ENCODE peak calls at places on chromosomes 3 and 15, in four cellular contexts. R is NCI-H446 treated with DMSO at 0.1 percent for 48 hours; E is CD8-positive, alpha-beta memory T cell; G is AML-193. Y is an unnamed sample.

GRCh38 chr15:34642252-34642651 is 58.8 kb upstream of the GOLGA8B start:
- DNase-seq in R (no peak), E (no peak), G (no peak), Y (no peak)

GRCh38 chr3:114496021-114496434 is 202.2 kb downstream of the TIGIT start:
- DNase-seq in R (peak; percentile 69), E (no peak), G (no peak), Y (no peak)

GRCh38 chr3:194312743-194313281 is 38.3 kb downstream of the CPN2 start:
- DNase-seq in R (peak; percentile 91), E (no peak), G (no peak), Y (no peak)

GRCh38 chr3:111691293-111691909 is 96.3 kb upstream of the ZBED2 start:
- DNase-seq in R (no peak), E (no peak), G (peak; percentile 69), Y (peak; percentile 27)

GRCh38 chr3:14525685-14526631 is 14.2 kb downstream of the GRIP2 start:
- DNase-seq in R (no peak), E (no peak), G (no peak), Y (no peak)

GRCh38 chr15:69735126-69735525 is 282.5 kb downstream of the RPLP1 start:
- DNase-seq in R (no peak), E (no peak), G (no peak), Y (no peak)

GRCh38 chr3:159828542-159828943 is 160.1 kb upstream of the IL12A start:
- DNase-seq in R (peak; percentile 60), E (no peak), G (peak; percentile 84), Y (no peak)

GRCh38 chr3:131880948-131881347 is 153.9 kb downstream of the CPNE4 start:
- DNase-seq in R (no peak), E (no peak), G (no peak), Y (no peak)

GRCh38 chr15:62928242-62928995 is 114.1 kb upstream of the TPM1 start:
- DNase-seq in R (peak; percentile 59), E (no peak), G (no peak), Y (no peak)

GRCh38 chr3:101849714-101850326 is 506 bp downstream of the NFKBIZ start:
- DNase-seq in R (no peak), E (peak; percentile 21), G (peak; percentile 39), Y (peak; percentile 59)

GRCh38 chr3:49872801-49873281 is 3.1 kb upstream of the CAMKV start:
- DNase-seq in R (no peak), E (no peak), G (no peak), Y (peak; percentile 73)

GRCh38 chr3:128988286-128988685 is 5.6 kb downstream of the CFAP92 start:
- DNase-seq in R (no peak), E (no peak), G (no peak), Y (no peak)

GRCh38 chr3:48633743-48634142 is 1.5 kb downstream of the SLC26A6 start:
- DNase-seq in R (no peak), E (no peak), G (no peak), Y (no peak)

GRCh38 chr15:63371297-63371918 is 10.2 kb downstream of the CA12 start:
- DNase-seq in R (no peak), E (no peak), G (no peak), Y (no peak)

GRCh38 chr3:72745146-72745976 is 102.9 kb downstream of the SHQ1 start:
- DNase-seq in R (no peak), E (no peak), G (no peak), Y (no peak)

GRCh38 chr3:46566040-46566631 is at the start of gene LRRC2:
- DNase-seq in R (no peak), E (peak; percentile 15), G (no peak), Y (peak; percentile 36)

GRCh38 chr3:60399861-60400845 is 851.1 kb downstream of the FHIT start:
- DNase-seq in R (no peak), E (no peak), G (peak; percentile 95), Y (no peak)

GRCh38 chr3:151909720-151910405 is 36.4 kb downstream of the SUCNR1 start:
- DNase-seq in R (no peak), E (no peak), G (no peak), Y (no peak)

GRCh38 chr3:34864011-34864410 is 775.3 kb upstream of the ARPP21 start:
- DNase-seq in R (no peak), E (no peak), G (no peak), Y (no peak)

GRCh38 chr3:55651011-55651410 is 163.9 kb upstream of the WNT5A start:
- DNase-seq in R (no peak), E (no peak), G (no peak), Y (no peak)

GRCh38 chr3:110905096-110905495 is 166.5 kb upstream of the NECTIN3 start:
- DNase-seq in R (no peak), E (no peak), G (no peak), Y (no peak)

GRCh38 chr3:137765310-137766033 is 1.4 kb downstream of the SOX14 start:
- DNase-seq in R (no peak), E (no peak), G (no peak), Y (no peak)

GRCh38 chr15:91517491-91518200 is 335.9 kb upstream of the SLCO3A1 start:
- DNase-seq in R (no peak), E (no peak), G (peak; percentile 58), Y (no peak)

GRCh38 chr15:98943609-98944111 is 63.9 kb downstream of the PGPEP1L start:
- DNase-seq in R (no peak), E (no peak), G (no peak), Y (no peak)

GRCh38 chr3:161413127-161413854 is 42.0 kb upstream of the SPTSSB start:
- DNase-seq in R (peak; percentile 22), E (no peak), G (no peak), Y (no peak)

GRCh38 chr15:43186003-43186353 is 775 bp downstream of the CCNDBP1 start:
- DNase-seq in R (no peak), E (no peak), G (peak; percentile 51), Y (no peak)

GRCh38 chr3:42515391-42515916 is 13.0 kb downstream of the VIPR1 start:
- DNase-seq in R (no peak), E (no peak), G (no peak), Y (no peak)

GRCh38 chr15:52709172-52709979 is 30.2 kb upstream of the ATOSA start:
- DNase-seq in R (no peak), E (no peak), G (no peak), Y (no peak)

GRCh38 chr3:49655731-49656285 is 18.3 kb upstream of the APEH start:
- DNase-seq in R (no peak), E (no peak), G (no peak), Y (no peak)

GRCh38 chr15:73437541-73438109 is 5.3 kb upstream of the REC114 start:
- DNase-seq in R (no peak), E (no peak), G (no peak), Y (no peak)

GRCh38 chr15:60573936-60574335 is 95.0 kb upstream of the ICE2 start:
- DNase-seq in R (no peak), E (peak; percentile 42), G (no peak), Y (peak; percentile 63)

GRCh38 chr3:25037049-25037547 is 391.0 kb upstream of the RARB start:
- DNase-seq in R (peak; percentile 51), E (no peak), G (no peak), Y (no peak)

GRCh38 chr3:177966493-177966892 is 569.7 kb upstream of the KCNMB2 start:
- DNase-seq in R (no peak), E (no peak), G (no peak), Y (no peak)

GRCh38 chr3:114706591-114707224 is 412.9 kb downstream of the TIGIT start:
- DNase-seq in R (no peak), E (no peak), G (no peak), Y (no peak)

GRCh38 chr15:76667943-76668715 is 237.0 kb downstream of the SCAPER start:
- DNase-seq in R (no peak), E (no peak), G (no peak), Y (no peak)

GRCh38 chr3:101010316-101010715 is 17.1 kb upstream of the ABI3BP start:
- DNase-seq in R (no peak), E (no peak), G (no peak), Y (no peak)

Y was measured in CD4-positive, alpha-beta memory T cell.